ENCODE peak calls at places on chromosomes 12 and 14, in eight cellular contexts. C is stimulated activated naive CD4-positive, alpha-beta T cell treated with Interleukin-2 at 50 U/mL for 16 hours; T is substantia nigra; I is nucleus accumbens; K is thoracic aorta; M is NCI-H82; L is AG09319; A is GM23248. V is an unnamed sample.

GRCh38 chr12:105504286-105504685 is 173.8 kb downstream of the C12orf75 start:
- DNase-seq in C (no peak), I (no peak), K (no peak), T (no peak), M (no peak), A (no peak), L (no peak), V (no peak)

GRCh38 chr14:68598621-68599447 is 194.0 kb downstream of the ZFP36L1 start:
- DNase-seq in K (peak; percentile 21), I (no peak), C (no peak), T (peak; percentile 30), M (no peak), A (peak; percentile 79), L (peak; percentile 64), V (no peak)

GRCh38 chr12:101925352-101925751 is 48.0 kb downstream of the DRAM1 start:
- DNase-seq in L (peak; percentile 97), T (no peak), I (no peak), K (peak; percentile 8), C (no peak), M (no peak), A (peak; percentile 98), V (no peak)

GRCh38 chr14:102348376-102348775 is 14.3 kb downstream of the CINP start:
- DNase-seq in I (no peak), K (no peak), M (no peak), C (no peak), L (no peak), A (no peak), T (no peak), V (no peak)

GRCh38 chr12:49665384-49665783 is 41.8 kb downstream of the FMNL3 start:
- DNase-seq in C (no peak), L (no peak), I (no peak), A (no peak), T (no peak), M (no peak), K (no peak), V (no peak)

GRCh38 chr14:65433157-65433556 is 20.6 kb downstream of the FUT8 start:
- DNase-seq in T (no peak), M (no peak), C (no peak), L (no peak), A (no peak), K (no peak), I (no peak), V (no peak)

GRCh38 chr14:79278286-79278797 is 933.0 kb downstream of the DIO2 start:
- DNase-seq in M (peak; percentile 24), T (no peak), L (no peak), C (no peak), A (no peak), K (no peak), I (no peak), V (no peak)

GRCh38 chr14:53247596-53248370 is 94.7 kb upstream of the DDHD1 start:
- DNase-seq in L (no peak), A (no peak), I (no peak), M (no peak), C (no peak), T (no peak), K (no peak), V (no peak)

GRCh38 chr14:73049428-73049827 is 8.9 kb upstream of the RBM25 start:
- DNase-seq in T (no peak), A (no peak), L (no peak), M (peak; percentile 94), C (no peak), K (no peak), I (no peak), V (no peak)

GRCh38 chr14:95408731-95409471 is 89.2 kb upstream of the CLMN start:
- DNase-seq in M (no peak), T (peak; percentile 19), K (peak; percentile 13), I (no peak), L (no peak), C (no peak), A (no peak), V (no peak)

GRCh38 chr12:72282721-72283120 is 10.6 kb downstream of the TRHDE start:
- DNase-seq in I (no peak), L (no peak), C (no peak), M (peak; percentile 29), K (no peak), T (no peak), A (peak; percentile 34), V (peak; percentile 10)

GRCh38 chr12:58313091-58313855 is 371.9 kb downstream of the ATP23 start:
- DNase-seq in K (no peak), M (no peak), T (no peak), I (no peak), A (peak; percentile 90), L (no peak), C (no peak), V (no peak)

GRCh38 chr12:130816055-130816454 is 23.0 kb downstream of the STX2 start:
- DNase-seq in K (no peak), I (no peak), L (no peak), A (no peak), C (no peak), T (no peak), M (no peak), V (no peak)

GRCh38 chr12:65327207-65328076 is 49.0 kb downstream of the MSRB3 start:
- DNase-seq in I (no peak), T (no peak), C (no peak), A (peak; percentile 56), M (no peak), L (peak; percentile 72), K (no peak), V (no peak)

GRCh38 chr14:50768220-50768619 is 62.7 kb downstream of the NIN start:
- DNase-seq in I (no peak), K (no peak), M (no peak), L (no peak), A (no peak), C (no peak), T (no peak), V (no peak)

GRCh38 chr12:27185234-27186045 is 58.6 kb upstream of the STK38L start:
- DNase-seq in M (no peak), I (no peak), T (no peak), C (no peak), L (peak; percentile 29), K (no peak), A (peak; percentile 86), V (no peak)

GRCh38 chr12:55470088-55470830 is at the start of gene OR6C70:
- DNase-seq in K (no peak), M (no peak), T (no peak), I (no peak), L (no peak), C (no peak), A (peak; percentile 6), V (no peak)

GRCh38 chr12:107322063-107322462 is 228.7 kb upstream of the CRY1 start:
- DNase-seq in I (no peak), L (no peak), M (no peak), A (no peak), K (no peak), C (peak; percentile 18), T (no peak), V (no peak)

GRCh38 chr12:9756756-9757155 is 3.9 kb downstream of the CD69 start:
- DNase-seq in I (no peak), T (no peak), L (no peak), C (no peak), M (no peak), A (no peak), K (no peak), V (no peak)

GRCh38 chr14:74979442-74980397 is 23.0 kb upstream of the EIF2B2 start:
- DNase-seq in L (peak; percentile 81), T (no peak), I (no peak), C (no peak), A (peak; percentile 45), K (no peak), M (peak; percentile 77), V (no peak)

GRCh38 chr12:132788375-132789098 is 26.9 kb upstream of the ANKLE2 start:
- DNase-seq in M (no peak), A (peak; percentile 44), I (no peak), C (no peak), T (no peak), K (no peak), L (no peak), V (no peak)

GRCh38 chr14:103549361-103550311 is 12.8 kb downstream of the BAG5 start:
- DNase-seq in A (no peak), I (peak; percentile 35), M (no peak), K (no peak), T (peak; percentile 79), C (no peak), L (no peak), V (peak; percentile 38)

GRCh38 chr14:64923015-64923414 is 8.8 kb downstream of the CHURC1 start:
- DNase-seq in M (no peak), I (no peak), A (no peak), T (no peak), L (no peak), C (no peak), K (no peak), V (no peak)

GRCh38 chr12:120249875-120250795 is 15.4 kb downstream of the PXN start:
- DNase-seq in M (no peak), C (peak; percentile 19), A (peak; percentile 41), I (no peak), K (no peak), T (no peak), L (no peak), V (no peak)

GRCh38 chr12:96219700-96220206 is 25.6 kb downstream of the ELK3 start:
- DNase-seq in A (peak; percentile 100), L (peak; percentile 75), M (peak; percentile 95), K (no peak), T (no peak), C (no peak), I (no peak), V (no peak)

GRCh38 chr12:33205986-33206385 is 233.6 kb downstream of the SYT10 start:
- DNase-seq in M (no peak), T (no peak), L (no peak), I (no peak), C (no peak), K (no peak), A (no peak), V (no peak)

GRCh38 chr12:102167821-102168605 is 29.6 kb downstream of the PMCH start:
- DNase-seq in I (no peak), C (no peak), L (no peak), T (no peak), A (peak; percentile 54), M (no peak), K (no peak), V (no peak)

GRCh38 chr12:115798309-115798917 is 479.1 kb downstream of the MED13L start:
- DNase-seq in M (no peak), I (no peak), T (no peak), C (no peak), L (no peak), A (no peak), K (no peak), V (no peak)

GRCh38 chr12:31259136-31259881 is 66.6 kb downstream of the SINHCAF start:
- DNase-seq in L (no peak), T (no peak), I (no peak), A (no peak), M (peak; percentile 60), K (no peak), C (no peak), V (no peak)

GRCh38 chr14:51546603-51547258 is 105.0 kb upstream of the FRMD6 start:
- DNase-seq in I (no peak), T (no peak), L (no peak), M (no peak), A (peak; percentile 18), K (no peak), C (no peak), V (no peak)

GRCh38 chr12:55034218-55034617 is 14.4 kb downstream of the NEUROD4 start:
- DNase-seq in A (no peak), T (no peak), L (no peak), I (no peak), C (no peak), M (peak; percentile 81), K (no peak), V (peak; percentile 29)

GRCh38 chr14:49766839-49767238 is 1.1 kb upstream of the KLHDC2 start:
- DNase-seq in A (peak; percentile 14), K (no peak), T (no peak), L (no peak), C (no peak), I (no peak), M (peak; percentile 90), V (no peak)

GRCh38 chr14:104096751-104097700 is 11.5 kb downstream of the ASPG start:
- DNase-seq in T (no peak), A (peak; percentile 16), I (no peak), C (no peak), M (peak; percentile 35), K (no peak), L (no peak), V (no peak)

GRCh38 chr14:24368562-24369252 is 723 bp downstream of the NFATC4 start:
- DNase-seq in I (no peak), M (peak; percentile 89), K (no peak), T (peak; percentile 15), L (peak; percentile 95), C (peak; percentile 21), A (peak; percentile 90), V (peak; percentile 38)

V was measured in hypothalamus.